ENCODE peak calls at places on chromosomes 6 and 20, in six cellular contexts. X, U, H, W, E and P are unnamed samples.

GRCh38 chr6:20338160-20338559 is 63.5 kb upstream of the E2F3 start:
- DNase-seq in X (no peak), W (no peak), H (no peak), E (no peak), U (no peak), P (no peak)

GRCh38 chr6:48027704-48028435 is 83.1 kb downstream of the PTCHD4 start:
- DNase-seq in H (no peak), X (no peak), W (no peak), E (no peak), U (no peak), P (no peak)

GRCh38 chr6:134288538-134289203 is 29.2 kb downstream of the SGK1 start:
- DNase-seq in E (no peak), W (peak; percentile 91), U (no peak), H (no peak), X (no peak), P (no peak)

GRCh38 chr20:10576411-10576810 is 97.4 kb downstream of the JAG1 start:
- DNase-seq in H (no peak), W (no peak), U (no peak), X (no peak), E (no peak), P (no peak)

GRCh38 chr6:165013701-165014100 is 295.7 kb downstream of the C6orf118 start:
- DNase-seq in U (no peak), E (no peak), W (no peak), X (no peak), H (no peak), P (no peak)

GRCh38 chr6:169328112-169328801 is 74.6 kb upstream of the THBS2 start:
- DNase-seq in E (no peak), X (no peak), U (no peak), H (no peak), W (peak; percentile 72), P (no peak)

GRCh38 chr6:136510299-136510698 is 39.9 kb downstream of the MAP7 start:
- DNase-seq in E (no peak), X (no peak), U (no peak), H (no peak), W (no peak), P (no peak)

GRCh38 chr6:105991561-105992314 is 94.4 kb upstream of the PRDM1 start:
- DNase-seq in H (no peak), X (no peak), E (peak; percentile 55), U (peak; percentile 52), W (no peak), P (no peak)

GRCh38 chr6:8131265-8131897 is 29.0 kb upstream of the EEF1E1 start:
- DNase-seq in E (no peak), H (peak; percentile 61), X (no peak), W (peak; percentile 64), U (peak; percentile 54), P (peak; percentile 66)

GRCh38 chr20:56422131-56422823 is 10.2 kb downstream of the CASS4 start:
- DNase-seq in E (no peak), X (no peak), U (no peak), W (peak; percentile 93), H (peak; percentile 38), P (no peak)

GRCh38 chr6:33339193-33339592 is 21.6 kb upstream of the ZBTB22 start:
- DNase-seq in E (no peak), U (no peak), H (no peak), W (no peak), X (no peak), P (no peak)

GRCh38 chr20:41001497-41001896 is 27.1 kb upstream of the TOP1 start:
- DNase-seq in X (no peak), U (no peak), H (no peak), E (no peak), W (no peak), P (no peak)

GRCh38 chr6:169008641-169009040 is 245.0 kb downstream of the THBS2 start:
- DNase-seq in X (no peak), U (no peak), E (no peak), H (no peak), W (no peak), P (no peak)

GRCh38 chr6:30490031-30490876 is 945 bp downstream of the HLA-E start:
- DNase-seq in U (peak; percentile 77), H (no peak), X (peak; percentile 79), E (peak; percentile 88), W (peak; percentile 52), P (no peak)

GRCh38 chr20:63483834-63484233 is 11.4 kb upstream of the KCNQ2 start:
- DNase-seq in X (peak; percentile 68), H (no peak), W (no peak), U (no peak), E (peak; percentile 46), P (no peak)

GRCh38 chr6:158008894-158009891 is 27.5 kb downstream of the SYNJ2 start:
- DNase-seq in X (peak; percentile 81), U (no peak), H (no peak), W (peak; percentile 46), E (peak; percentile 87), P (no peak)

GRCh38 chr20:23631226-23631822 is 6.4 kb downstream of the CST3 start:
- DNase-seq in E (no peak), X (no peak), W (no peak), H (no peak), U (no peak), P (no peak)

GRCh38 chr6:64084201-64084663 is 448.6 kb downstream of the PHF3 start:
- DNase-seq in E (no peak), W (no peak), X (no peak), H (no peak), U (no peak), P (no peak)

GRCh38 chr6:42795651-42796050 is 13.8 kb downstream of the BICRAL start:
- DNase-seq in E (no peak), H (no peak), U (no peak), X (no peak), W (no peak), P (no peak)

GRCh38 chr6:166615059-166615770 is 11.8 kb downstream of the RPS6KA2 start:
- DNase-seq in W (peak; percentile 59), E (peak; percentile 81), X (peak; percentile 73), H (no peak), U (no peak), P (no peak)

GRCh38 chr6:77063494-77063893 is 399.8 kb downstream of the HTR1B start:
- DNase-seq in U (no peak), X (no peak), E (peak; percentile 20), H (no peak), W (no peak), P (no peak)

GRCh38 chr6:2753116-2753489 is 2.4 kb upstream of the MYLK4 start:
- DNase-seq in E (no peak), X (no peak), W (no peak), H (no peak), U (no peak), P (no peak)

GRCh38 chr6:141167945-141168344 is 964.8 kb upstream of the GJE1 start:
- DNase-seq in X (no peak), E (no peak), U (no peak), W (no peak), H (no peak), P (no peak)

GRCh38 chr6:36361071-36361470 is 24.4 kb upstream of the BNIP5 start:
- DNase-seq in E (no peak), H (no peak), U (no peak), W (no peak), X (no peak), P (no peak)

GRCh38 chr6:36367743-36368142 is 19.7 kb downstream of the ETV7 start:
- DNase-seq in E (no peak), U (no peak), X (no peak), H (no peak), W (no peak), P (no peak)

GRCh38 chr6:36362551-36363389 is 24.7 kb downstream of the ETV7 start:
- DNase-seq in E (no peak), W (no peak), X (no peak), H (no peak), U (no peak), P (no peak)

GRCh38 chr6:36368421-36368820 is 19.0 kb downstream of the ETV7 start:
- DNase-seq in U (no peak), W (no peak), X (no peak), E (no peak), H (no peak), P (no peak)

GRCh38 chr6:36364669-36365479 is 22.6 kb downstream of the ETV7 start:
- DNase-seq in E (no peak), U (peak; percentile 70), H (no peak), X (no peak), W (no peak), P (no peak)
- H3K4me3 ChIP-seq in E (no peak overlapping the region), U (no peak overlapping the region), H (no peak overlapping the region), X (no peak overlapping the region), W (no peak overlapping the region), P (no peak overlapping the region)

GRCh38 chr20:54172856-54173652 is 732 bp downstream of the CYP24A1 start:
- DNase-seq in X (no peak), H (no peak), E (no peak), U (no peak), W (peak; percentile 24), P (no peak)

GRCh38 chr20:54170963-54171362 is 2.8 kb downstream of the CYP24A1 start:
- DNase-seq in X (no peak), E (no peak), H (no peak), U (no peak), W (no peak), P (no peak)

GRCh38 chr20:54174452-54175175 is 828 bp upstream of the CYP24A1 start:
- DNase-seq in E (peak; percentile 40), W (peak; percentile 6), X (no peak), H (no peak), U (no peak), P (no peak)

GRCh38 chr20:54173653-54174451 is at the start of gene CYP24A1:
- DNase-seq in E (peak; percentile 66), H (no peak), X (no peak), U (peak; percentile 29), W (no peak), P (no peak)

GRCh38 chr20:54172532-54172855 is 1.3 kb downstream of the CYP24A1 start:
- DNase-seq in U (no peak), H (no peak), W (no peak), X (no peak), E (no peak), P (no peak)
- H3K4me3 ChIP-seq in U (no peak overlapping the region), H (peak overlapping the region; percentile 31), W (no peak overlapping the region), X (peak overlapping the region; percentile 22), E (no peak overlapping the region), P (peak overlapping the region; percentile 29)

GRCh38 chr6:46053034-46053933 is 37.6 kb upstream of the CLIC5 start:
- DNase-seq in W (no peak), X (peak; percentile 59), H (no peak), U (no peak), E (no peak), P (no peak)

GRCh38 chr6:46052479-46052878 is 36.8 kb upstream of the CLIC5 start:
- DNase-seq in W (no peak), X (no peak), U (no peak), E (no peak), H (no peak), P (no peak)

GRCh38 chr6:46056906-46057529 is 41.4 kb upstream of the CLIC5 start:
- DNase-seq in U (no peak), W (no peak), H (no peak), X (no peak), E (no peak), P (no peak)

GRCh38 chr6:46051962-46052361 is 36.3 kb upstream of the CLIC5 start:
- DNase-seq in H (no peak), W (no peak), X (no peak), U (no peak), E (no peak), P (no peak)

GRCh38 chr6:46054531-46054930 is 38.9 kb upstream of the CLIC5 start:
- DNase-seq in W (no peak), U (no peak), E (no peak), H (no peak), X (no peak), P (no peak)
- H3K4me3 ChIP-seq in W (no peak overlapping the region), U (no peak overlapping the region), E (no peak overlapping the region), H (no peak overlapping the region), X (no peak overlapping the region), P (no peak overlapping the region)

GRCh38 chr6:84762941-84763396 is 1.4 kb downstream of the TBX18 start:
- DNase-seq in E (peak; percentile 68), U (no peak), X (peak; percentile 69), W (no peak), H (no peak), P (no peak)
- H3K4me3 ChIP-seq in E (peak overlapping the region; percentile 83), U (peak overlapping the region; percentile 36), X (peak overlapping the region; percentile 65), W (peak overlapping the region; percentile 70), H (peak overlapping the region; percentile 68), P (no peak overlapping the region)